ENCODE peak calls at places on chromosome 12, in eight cellular contexts. T is COR-L47, G is left kidney, I is right atrium auricular region, Z is HEK293T, E is IMR-90, S is GM12864, F is ELF-1. X is an unnamed sample.

GRCh38 chr12:10959777-10960176 is 20.7 kb upstream of the TAS2R14 start:
- DNase-seq in T (no peak), G (no peak), I (no peak), Z (no peak), E (no peak), S (no peak), F (no peak), X (no peak)

GRCh38 chr12:52037248-52037861 is 13.9 kb upstream of the NR4A1 start:
- DNase-seq in T (peak; percentile 15), G (peak; percentile 82), I (no peak), Z (peak; percentile 52), E (peak; percentile 46), S (no peak), F (peak; percentile 72), X (no peak)

GRCh38 chr12:19234991-19235876 is 105.7 kb downstream of the PLEKHA5 start:
- DNase-seq in T (no peak), G (no peak), I (no peak), Z (no peak), E (peak; percentile 67), S (no peak), F (no peak), X (no peak)

GRCh38 chr12:127401005-127401404 is 866.0 kb upstream of the TMEM132C start:
- DNase-seq in T (no peak), G (no peak), I (no peak), Z (no peak), E (peak; percentile 40), S (no peak), F (no peak), X (no peak)

GRCh38 chr12:27732281-27732680 is 21.6 kb downstream of the MRPS35 start:
- DNase-seq in T (no peak), G (peak; percentile 18), I (no peak), Z (peak; percentile 16), E (no peak), S (no peak), F (no peak), X (no peak)

GRCh38 chr12:72632286-72632685 is 360.1 kb downstream of the TRHDE start:
- DNase-seq in T (no peak), G (no peak), I (no peak), Z (no peak), E (peak; percentile 65), S (no peak), F (no peak), X (no peak)

GRCh38 chr12:46473634-46474201 is 101.1 kb upstream of the SLC38A2 start:
- DNase-seq in T (peak; percentile 22), G (peak; percentile 60), I (peak; percentile 87), Z (no peak), E (peak; percentile 94), S (no peak), F (peak; percentile 40), X (no peak)

GRCh38 chr12:81859521-81859920 is 100.4 kb upstream of the PPFIA2 start:
- DNase-seq in T (peak; percentile 1), G (peak; percentile 3), I (no peak), Z (no peak), E (no peak), S (no peak), F (no peak), X (no peak)

GRCh38 chr12:51386361-51386760 is 4.8 kb downstream of the GALNT6 start:
- DNase-seq in T (no peak), G (peak; percentile 61), I (no peak), Z (no peak), E (no peak), S (no peak), F (no peak), X (no peak)

GRCh38 chr12:12466157-12466556 is 96.5 kb downstream of the DUSP16 start:
- DNase-seq in T (no peak), G (no peak), I (no peak), Z (no peak), E (no peak), S (no peak), F (no peak), X (no peak)

GRCh38 chr12:49133014-49133413 is 1.8 kb upstream of the TUBA1B start:
- DNase-seq in T (no peak), G (no peak), I (no peak), Z (no peak), E (no peak), S (no peak), F (no peak), X (no peak)

GRCh38 chr12:38983117-38983571 is 77.8 kb upstream of the CPNE8 start:
- DNase-seq in T (no peak), G (no peak), I (no peak), Z (no peak), E (no peak), S (no peak), F (no peak), X (no peak)

GRCh38 chr12:104219908-104220404 is 4.4 kb downstream of the TXNRD1 start:
- DNase-seq in T (peak; percentile 79), G (peak; percentile 44), I (no peak), Z (peak; percentile 37), E (peak; percentile 83), S (no peak), F (peak; percentile 57), X (no peak)

GRCh38 chr12:57323402-57323801 is 72.4 kb upstream of the STAC3 start:
- DNase-seq in T (no peak), G (no peak), I (no peak), Z (no peak), E (no peak), S (no peak), F (no peak), X (no peak)

GRCh38 chr12:15532364-15532977 is 210.2 kb downstream of the PTPRO start:
- DNase-seq in T (no peak), G (peak; percentile 60), I (no peak), Z (peak; percentile 50), E (peak; percentile 77), S (peak; percentile 33), F (peak; percentile 62), X (no peak)

GRCh38 chr12:104315326-104316224 is 12.0 kb downstream of the EID3 start:
- DNase-seq in T (no peak), G (no peak), I (no peak), Z (no peak), E (peak; percentile 49), S (no peak), F (no peak), X (no peak)

GRCh38 chr12:83954939-83955601 is 957.5 kb downstream of the SLC6A15 start:
- DNase-seq in T (no peak), G (no peak), I (no peak), Z (no peak), E (no peak), S (no peak), F (peak; percentile 27), X (no peak)

GRCh38 chr12:78951746-78952532 is 87.4 kb downstream of the SYT1 start:
- DNase-seq in T (peak; percentile 64), G (peak; percentile 36), I (no peak), Z (no peak), E (no peak), S (no peak), F (no peak), X (no peak)